ENCODE peak calls at places on chromosomes 3 and 15, in eight cellular contexts. One of them, this sample, is unnamed. For H3K4me1, the result is how much of the 10 kb centered on the place peaks cover.

GRCh38 chr3:134709076-134709475 is 58.3 kb upstream of the KY start:
- DNase-seq in heart left ventricle: no peak
- DNase-seq in breast epithelium: no peak
- DNase-seq in transverse colon: no peak
- DNase-seq in IMR-90: no peak
- DNase-seq in suprapubic skin: no peak
- DNase-seq in body of pancreas: no peak
- DNase-seq in uterus: no peak
- DNase-seq in this sample: no peak

GRCh38 chr15:101156509-101157159 is 95.2 kb downstream of the CHSY1 start:
- DNase-seq in heart left ventricle: no peak
- DNase-seq in breast epithelium: no peak
- DNase-seq in transverse colon: peak
- DNase-seq in IMR-90: peak
- DNase-seq in suprapubic skin: no peak
- DNase-seq in body of pancreas: no peak
- DNase-seq in uterus: no peak
- DNase-seq in this sample: no peak

GRCh38 chr3:127754411-127755304 is 67.7 kb downstream of the MGLL start:
- DNase-seq in heart left ventricle: peak
- DNase-seq in breast epithelium: no peak
- DNase-seq in transverse colon: no peak
- DNase-seq in IMR-90: no peak
- DNase-seq in suprapubic skin: no peak
- DNase-seq in body of pancreas: no peak
- DNase-seq in uterus: no peak
- DNase-seq in this sample: no peak

GRCh38 chr3:192566706-192567290 is 160.5 kb downstream of the FGF12 start:
- DNase-seq in heart left ventricle: peak
- DNase-seq in breast epithelium: peak
- DNase-seq in transverse colon: peak
- DNase-seq in IMR-90: peak
- DNase-seq in suprapubic skin: peak
- DNase-seq in body of pancreas: peak
- DNase-seq in uterus: peak
- DNase-seq in this sample: no peak

GRCh38 chr3:131083190-131083863 is 56.6 kb downstream of the NEK11 start:
- DNase-seq in heart left ventricle: peak
- DNase-seq in breast epithelium: no peak
- DNase-seq in transverse colon: peak
- DNase-seq in IMR-90: no peak
- DNase-seq in suprapubic skin: no peak
- DNase-seq in body of pancreas: peak
- DNase-seq in uterus: no peak
- DNase-seq in this sample: peak

GRCh38 chr3:141410861-141411771 is 42.8 kb downstream of the ZBTB38 start:
- DNase-seq in heart left ventricle: no peak
- DNase-seq in breast epithelium: no peak
- DNase-seq in transverse colon: peak
- DNase-seq in IMR-90: peak
- DNase-seq in suprapubic skin: no peak
- DNase-seq in body of pancreas: no peak
- DNase-seq in uterus: no peak
- DNase-seq in this sample: peak

GRCh38 chr15:49471733-49472132 is 48.7 kb downstream of the FGF7 start:
- DNase-seq in heart left ventricle: no peak
- DNase-seq in breast epithelium: no peak
- DNase-seq in transverse colon: peak
- DNase-seq in IMR-90: no peak
- DNase-seq in suprapubic skin: no peak
- DNase-seq in body of pancreas: peak
- DNase-seq in uterus: peak
- DNase-seq in this sample: no peak

GRCh38 chr3:48428863-48429415 is 947 bp downstream of the PLXNB1 start:
- DNase-seq in heart left ventricle: peak
- DNase-seq in breast epithelium: no peak
- DNase-seq in transverse colon: peak
- DNase-seq in IMR-90: peak
- DNase-seq in suprapubic skin: no peak
- DNase-seq in body of pancreas: peak
- DNase-seq in uterus: peak
- DNase-seq in this sample: peak

GRCh38 chr15:70974004-70974832 is 81.6 kb downstream of the LRRC49 start:
- DNase-seq in heart left ventricle: no peak
- DNase-seq in breast epithelium: no peak
- DNase-seq in transverse colon: no peak
- DNase-seq in IMR-90: peak
- DNase-seq in suprapubic skin: no peak
- DNase-seq in body of pancreas: no peak
- DNase-seq in uterus: no peak
- DNase-seq in this sample: no peak

GRCh38 chr3:178352300-178353021 is 183.8 kb upstream of the KCNMB2 start:
- DNase-seq in heart left ventricle: no peak
- DNase-seq in breast epithelium: no peak
- DNase-seq in transverse colon: no peak
- DNase-seq in IMR-90: peak
- DNase-seq in suprapubic skin: no peak
- DNase-seq in body of pancreas: no peak
- DNase-seq in uterus: no peak
- DNase-seq in this sample: no peak

GRCh38 chr15:90934949-90935751 is at the start of gene UNC45A:
- DNase-seq in heart left ventricle: peak
- DNase-seq in breast epithelium: peak
- DNase-seq in transverse colon: peak
- DNase-seq in IMR-90: peak
- DNase-seq in suprapubic skin: peak
- DNase-seq in body of pancreas: peak
- DNase-seq in uterus: peak
- DNase-seq in this sample: peak

GRCh38 chr3:58062469-58062868 is 54.2 kb downstream of the FLNB start:
- DNase-seq in heart left ventricle: no peak
- DNase-seq in breast epithelium: no peak
- DNase-seq in transverse colon: no peak
- DNase-seq in IMR-90: no peak
- DNase-seq in suprapubic skin: peak
- DNase-seq in body of pancreas: no peak
- DNase-seq in uterus: no peak
- DNase-seq in this sample: no peak
- H3K4me1 ChIP-seq in heart left ventricle: under half
- H3K4me1 ChIP-seq in breast epithelium: under half
- H3K4me1 ChIP-seq in transverse colon: under half
- H3K4me1 ChIP-seq in IMR-90: under half
- H3K4me1 ChIP-seq in suprapubic skin: under half
- H3K4me1 ChIP-seq in body of pancreas: half or more
- H3K4me1 ChIP-seq in uterus: under half
- H3K4me1 ChIP-seq in this sample: under half

GRCh38 chr3:170867552-170867951 is 2.4 kb downstream of the RPL22L1 start:
- DNase-seq in heart left ventricle: no peak
- DNase-seq in breast epithelium: no peak
- DNase-seq in transverse colon: no peak
- DNase-seq in IMR-90: no peak
- DNase-seq in suprapubic skin: no peak
- DNase-seq in body of pancreas: no peak
- DNase-seq in uterus: no peak
- DNase-seq in this sample: no peak
- TF ChIP-seq POLR2A in heart left ventricle: no peak
- TF ChIP-seq POLR2A in breast epithelium: no peak
- TF ChIP-seq POLR2A in transverse colon: no peak
- TF ChIP-seq POLR2A in IMR-90: no peak
- TF ChIP-seq POLR2A in suprapubic skin: no peak
- TF ChIP-seq POLR2A in body of pancreas: no peak
- TF ChIP-seq POLR2A in uterus: no peak
- TF ChIP-seq POLR2A in this sample: no peak

GRCh38 chr3:122940628-122941086 is 86.9 kb downstream of the SEMA5B start:
- DNase-seq in heart left ventricle: peak
- DNase-seq in breast epithelium: no peak
- DNase-seq in transverse colon: no peak
- DNase-seq in IMR-90: no peak
- DNase-seq in suprapubic skin: no peak
- DNase-seq in body of pancreas: no peak
- DNase-seq in uterus: peak
- DNase-seq in this sample: no peak

GRCh38 chr3:122942241-122942640 is 85.3 kb downstream of the SEMA5B start:
- DNase-seq in heart left ventricle: no peak
- DNase-seq in breast epithelium: no peak
- DNase-seq in transverse colon: no peak
- DNase-seq in IMR-90: no peak
- DNase-seq in suprapubic skin: no peak
- DNase-seq in body of pancreas: no peak
- DNase-seq in uterus: no peak
- DNase-seq in this sample: no peak

GRCh38 chr3:122943828-122944190 is 83.8 kb downstream of the SEMA5B start:
- DNase-seq in heart left ventricle: no peak
- DNase-seq in breast epithelium: no peak
- DNase-seq in transverse colon: no peak
- DNase-seq in IMR-90: no peak
- DNase-seq in suprapubic skin: no peak
- DNase-seq in body of pancreas: no peak
- DNase-seq in uterus: no peak
- DNase-seq in this sample: no peak

GRCh38 chr3:122942937-122943827 is 84.4 kb downstream of the SEMA5B start:
- DNase-seq in heart left ventricle: peak
- DNase-seq in breast epithelium: peak
- DNase-seq in transverse colon: peak
- DNase-seq in IMR-90: peak
- DNase-seq in suprapubic skin: no peak
- DNase-seq in body of pancreas: peak
- DNase-seq in uterus: peak
- DNase-seq in this sample: peak

DNA sequence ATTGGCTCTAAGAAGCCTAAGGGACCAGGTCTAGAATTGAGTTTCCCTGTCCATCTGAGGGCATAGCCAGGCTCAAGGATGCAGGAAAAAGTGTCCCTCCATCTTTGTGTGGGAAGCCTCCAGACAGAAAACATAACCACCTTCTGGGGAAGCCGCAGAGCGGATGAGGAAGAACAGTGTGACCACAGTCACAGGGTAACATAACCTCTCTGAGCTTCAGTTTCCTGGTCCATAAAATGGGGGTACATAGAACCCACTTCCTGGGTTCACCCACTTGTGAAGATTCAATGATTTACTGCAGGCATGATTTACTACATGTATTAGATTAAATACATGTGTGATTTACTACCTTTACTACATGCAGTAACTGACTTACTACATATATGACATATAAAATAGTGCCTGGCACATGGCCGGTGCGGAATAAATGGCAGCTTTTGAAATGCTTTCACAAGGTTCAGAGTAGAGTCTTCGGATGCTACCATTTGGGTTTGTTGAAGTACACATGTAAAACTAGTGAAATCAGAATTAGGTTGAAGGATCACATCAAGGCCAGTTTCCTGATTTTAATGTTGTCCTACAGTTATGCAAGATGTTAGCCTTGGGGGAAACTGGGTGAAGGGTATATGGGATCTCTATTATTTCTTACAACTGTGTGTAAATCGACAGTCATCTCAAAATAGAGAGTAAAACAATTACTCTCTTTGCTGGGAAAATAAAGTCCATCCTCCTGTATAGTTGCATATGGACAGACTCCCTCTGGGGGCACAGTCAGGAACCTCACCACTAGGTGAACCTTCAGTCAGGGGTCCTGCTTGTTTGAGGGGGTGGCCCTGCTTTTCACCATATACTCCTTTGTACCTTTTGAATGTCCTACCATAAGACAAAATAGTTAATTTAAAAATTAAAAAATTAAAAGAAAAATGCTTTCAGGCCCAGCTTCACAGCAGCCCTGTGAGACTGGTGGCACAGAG is 86.0 kb downstream of the SEMA5B start:
- DNase-seq in heart left ventricle: no peak
- DNase-seq in breast epithelium: no peak
- DNase-seq in transverse colon: no peak
- DNase-seq in IMR-90: no peak
- DNase-seq in suprapubic skin: no peak
- DNase-seq in body of pancreas: no peak
- DNase-seq in uterus: no peak
- DNase-seq in this sample: no peak
- H3K4me1 ChIP-seq in heart left ventricle: under half
- H3K4me1 ChIP-seq in breast epithelium: under half
- H3K4me1 ChIP-seq in transverse colon: under half
- H3K4me1 ChIP-seq in IMR-90: under half
- H3K4me1 ChIP-seq in suprapubic skin: under half
- H3K4me1 ChIP-seq in body of pancreas: under half
- H3K4me1 ChIP-seq in uterus: under half
- H3K4me1 ChIP-seq in this sample: under half

GRCh38 chr3:10489746-10490483 is 15.5 kb downstream of the ATP2B2 start:
- DNase-seq in heart left ventricle: no peak
- DNase-seq in breast epithelium: no peak
- DNase-seq in transverse colon: no peak
- DNase-seq in IMR-90: no peak
- DNase-seq in suprapubic skin: no peak
- DNase-seq in body of pancreas: no peak
- DNase-seq in uterus: no peak
- DNase-seq in this sample: no peak
- TF ChIP-seq POLR2A in heart left ventricle: no peak
- TF ChIP-seq POLR2A in breast epithelium: no peak
- TF ChIP-seq POLR2A in transverse colon: no peak
- TF ChIP-seq POLR2A in IMR-90: no peak
- TF ChIP-seq POLR2A in suprapubic skin: no peak
- TF ChIP-seq POLR2A in body of pancreas: no peak
- TF ChIP-seq POLR2A in uterus: no peak
- TF ChIP-seq POLR2A in this sample: no peak

GRCh38 chr15:75353604-75354003 is 6.8 kb downstream of the NEIL1 start:
- DNase-seq in heart left ventricle: peak
- DNase-seq in breast epithelium: no peak
- DNase-seq in transverse colon: no peak
- DNase-seq in IMR-90: no peak
- DNase-seq in suprapubic skin: no peak
- DNase-seq in body of pancreas: no peak
- DNase-seq in uterus: no peak
- DNase-seq in this sample: no peak
- H3K4me1 ChIP-seq in heart left ventricle: under half
- H3K4me1 ChIP-seq in breast epithelium: under half
- H3K4me1 ChIP-seq in transverse colon: under half
- H3K4me1 ChIP-seq in IMR-90: under half
- H3K4me1 ChIP-seq in suprapubic skin: under half
- H3K4me1 ChIP-seq in body of pancreas: under half
- H3K4me1 ChIP-seq in uterus: under half
- H3K4me1 ChIP-seq in this sample: under half